ENCODE peak calls at places on chromosomes 3 and 15, in eight cellular contexts. X, W, R, S, P, V, H and O are unnamed samples.
A peak's percentile ranks its signal among the peaks of the same experiment; 100 is the strongest.

GRCh38 chr15:46280753-46281521 is 646.1 kb downstream of the SQOR start:
- DNase-seq in X (peak; percentile 10), P (no peak), R (no peak), S (peak; percentile 72), H (no peak), W (no peak), V (no peak), O (peak; percentile 7)

GRCh38 chr3:155497930-155498647 is 204.6 kb upstream of the STRIT1 start:
- DNase-seq in R (peak; percentile 32), X (peak; percentile 93), V (no peak), H (no peak), S (no peak), W (no peak), P (peak; percentile 69), O (no peak)

GRCh38 chr3:138890555-138891187 is 55.9 kb upstream of the PIK3CB start:
- DNase-seq in W (no peak), S (no peak), H (no peak), P (no peak), X (no peak), V (no peak), R (no peak), O (no peak)

GRCh38 chr3:150127011-150127490 is 156.4 kb upstream of the PFN2 start:
- DNase-seq in H (no peak), S (no peak), V (no peak), X (no peak), P (no peak), R (no peak), W (no peak), O (no peak)

GRCh38 chr3:50642382-50642781 is 25.4 kb downstream of the MAPKAPK3 start:
- DNase-seq in W (no peak), S (no peak), H (no peak), V (no peak), X (no peak), P (no peak), R (no peak), O (no peak)

GRCh38 chr3:113773381-113773780 is 26.5 kb downstream of the ATP6V1A start:
- DNase-seq in W (no peak), V (no peak), R (no peak), H (no peak), P (peak; percentile 78), X (peak; percentile 29), S (no peak), O (no peak)

GRCh38 chr3:14406336-14406735 is 3.9 kb downstream of the SLC6A6 start:
- DNase-seq in H (no peak), V (no peak), P (no peak), W (no peak), R (no peak), X (no peak), S (no peak), O (no peak)

GRCh38 chr15:96334705-96335428 is 4.4 kb downstream of the NR2F2 start:
- DNase-seq in W (no peak), R (no peak), V (no peak), S (no peak), H (no peak), X (no peak), P (no peak), O (no peak)

GRCh38 chr15:36940636-36941285 is 159.6 kb downstream of the MEIS2 start:
- DNase-seq in W (no peak), P (no peak), R (no peak), X (no peak), S (no peak), H (no peak), V (no peak), O (no peak)

GRCh38 chr15:70098461-70099166 is 897 bp upstream of the TLE3 start:
- DNase-seq in X (peak; percentile 24), S (peak; percentile 89), R (peak; percentile 54), H (peak; percentile 68), W (peak; percentile 84), V (peak; percentile 56), P (peak; percentile 33), O (no peak)

GRCh38 chr15:57444877-57445513 is 68.7 kb downstream of the CGNL1 start:
- DNase-seq in X (no peak), P (no peak), H (no peak), V (no peak), S (no peak), R (no peak), W (no peak), O (no peak)

GRCh38 chr15:78392430-78392829 is 45.6 kb upstream of the IREB2 start:
- DNase-seq in X (no peak), V (no peak), W (no peak), R (no peak), S (peak; percentile 65), H (no peak), P (no peak), O (no peak)

GRCh38 chr3:43647331-43648166 is 25.7 kb upstream of the ANO10 start:
- DNase-seq in W (no peak), S (no peak), R (no peak), P (peak; percentile 50), H (no peak), V (no peak), X (no peak), O (no peak)

GRCh38 chr15:70710714-70711113 is 52.6 kb downstream of the UACA start:
- DNase-seq in V (no peak), H (no peak), P (no peak), R (no peak), S (peak; percentile 76), W (no peak), X (no peak), O (no peak)

GRCh38 chr15:91524534-91524933 is 329.0 kb upstream of the SLCO3A1 start:
- DNase-seq in P (no peak), H (no peak), S (no peak), X (no peak), V (no peak), R (no peak), W (no peak), O (no peak)

GRCh38 chr15:91520848-91521247 is 332.7 kb upstream of the SLCO3A1 start:
- DNase-seq in P (no peak), S (no peak), R (no peak), V (no peak), X (no peak), W (no peak), H (no peak), O (no peak)

GRCh38 chr15:91522609-91523332 is 330.7 kb upstream of the SLCO3A1 start:
- DNase-seq in V (peak; percentile 35), P (peak; percentile 80), W (no peak), S (peak; percentile 43), H (no peak), X (peak; percentile 11), R (no peak), O (no peak)

GRCh38 chr15:91525746-91526145 is 327.8 kb upstream of the SLCO3A1 start:
- DNase-seq in H (no peak), P (no peak), V (no peak), X (no peak), W (no peak), R (no peak), S (no peak), O (no peak)

DNA sequence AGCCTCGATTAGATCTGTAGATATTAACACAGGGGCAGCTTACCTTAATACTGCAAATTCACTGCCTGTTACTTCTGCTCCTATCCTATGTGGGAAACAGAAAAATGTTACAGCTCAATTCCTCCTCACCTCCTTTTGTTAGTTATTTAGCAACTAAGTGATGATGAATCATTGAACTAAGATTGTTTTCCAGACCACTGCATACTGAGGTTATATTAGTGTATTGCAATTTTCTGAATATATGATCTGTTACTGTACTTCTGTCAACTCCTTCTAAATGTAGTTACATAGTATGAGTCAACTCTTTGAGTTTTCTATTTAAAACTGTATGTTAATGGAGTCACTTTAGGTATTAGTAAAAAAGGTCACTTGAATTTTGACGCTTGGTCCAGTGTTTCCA is 331.5 kb upstream of the SLCO3A1 start:
- DNase-seq in X (peak; percentile 14), V (no peak), H (no peak), S (no peak), W (no peak), P (peak; percentile 67), R (no peak), O (no peak)
- H3K4me3 ChIP-seq in X (no peak overlapping the region), V (no peak overlapping the region), H (no peak overlapping the region), S (no peak overlapping the region), W (no peak overlapping the region), P (no peak overlapping the region), R (no peak overlapping the region), O (no peak overlapping the region)

GRCh38 chr3:57397175-57398026 is 104.9 kb upstream of the ASB14 start:
- DNase-seq in V (peak; percentile 69), X (peak; percentile 28), P (peak; percentile 58), R (peak; percentile 38), S (peak; percentile 82), W (no peak), H (no peak), O (peak; percentile 74)
- H3K4me3 ChIP-seq in V (no peak overlapping the region), X (no peak overlapping the region), P (no peak overlapping the region), R (no peak overlapping the region), S (no peak overlapping the region), W (no peak overlapping the region), H (no peak overlapping the region), O (no peak overlapping the region)

GRCh38 chr3:23919628-23920027 is 2.7 kb downstream of the RPL15 start:
- DNase-seq in R (no peak), S (no peak), P (no peak), H (no peak), V (no peak), W (no peak), X (no peak), O (no peak)
- H3K4me3 ChIP-seq in R (no peak overlapping the region), S (peak overlapping the region; percentile 68), P (no peak overlapping the region), H (peak overlapping the region; percentile 85), V (no peak overlapping the region), W (no peak overlapping the region), X (no peak overlapping the region), O (no peak overlapping the region)

GRCh38 chr3:136959599-136959998 is 1.8 kb downstream of the IL20RB start:
- DNase-seq in W (no peak), P (no peak), X (no peak), S (no peak), V (no peak), H (no peak), R (no peak), O (no peak)

GRCh38 chr3:136958931-136959330 is 1.1 kb downstream of the IL20RB start:
- DNase-seq in X (no peak), H (no peak), V (no peak), P (no peak), W (no peak), R (no peak), S (no peak), O (no peak)

GRCh38 chr3:136955813-136956212 is 2.0 kb upstream of the IL20RB start:
- DNase-seq in V (no peak), H (no peak), W (no peak), S (no peak), P (peak; percentile 87), R (peak; percentile 26), X (peak; percentile 89), O (no peak)

GRCh38 chr3:136956994-136957393 is 789 bp upstream of the IL20RB start:
- DNase-seq in W (no peak), X (no peak), R (no peak), S (no peak), P (no peak), H (no peak), V (no peak), O (no peak)

DNA sequence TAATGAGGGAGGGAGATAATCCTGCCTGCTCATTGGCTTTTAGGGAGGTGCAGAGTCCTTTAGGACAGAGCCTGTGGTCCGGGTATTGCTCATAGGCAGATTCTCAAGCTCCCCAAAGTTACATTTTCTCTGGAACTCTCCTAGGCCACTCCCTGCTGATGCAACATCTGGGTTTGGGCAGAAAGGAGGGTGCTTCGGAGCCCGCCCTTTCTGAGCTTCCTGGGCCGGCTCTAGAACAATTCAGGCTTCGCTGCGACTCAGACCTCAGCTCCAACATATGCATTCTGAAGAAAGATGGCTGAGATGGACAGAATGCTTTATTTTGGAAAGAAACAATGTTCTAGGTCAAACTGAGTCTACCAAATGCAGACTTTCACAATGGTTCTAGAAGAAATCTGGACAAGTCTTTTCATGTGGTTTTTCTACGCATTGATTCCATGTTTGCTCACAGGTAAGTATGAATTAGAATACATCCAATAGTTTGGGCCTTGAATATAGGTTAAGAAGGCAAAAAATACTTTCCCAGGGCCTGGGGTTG is at the start of gene IL20RB:
- DNase-seq in V (no peak), S (peak; percentile 54), W (no peak), H (peak; percentile 15), P (peak; percentile 89), X (peak; percentile 35), R (no peak), O (no peak)
- H3K4me3 ChIP-seq in V (no peak within 1 kb of the TSS), S (no peak within 1 kb of the TSS), W (no peak within 1 kb of the TSS), H (no peak within 1 kb of the TSS), P (no peak within 1 kb of the TSS), X (no peak within 1 kb of the TSS), R (no peak within 1 kb of the TSS), O (no peak within 1 kb of the TSS)